ENCODE peak calls at places on chromosomes 2 and 18, in seven cellular contexts. O, T, H, G, R, M and Y are unnamed samples.

GRCh38 chr18:9003406-9004100 is 98.9 kb upstream of the NDUFV2 start:
- DNase-seq in O (no peak), T (no peak), H (no peak), G (no peak), R (no peak), M (no peak), Y (no peak)

GRCh38 chr2:48009256-48009655 is 103.0 kb upstream of the FBXO11 start:
- DNase-seq in O (no peak), T (no peak), H (no peak), G (no peak), R (no peak), M (no peak), Y (no peak)

GRCh38 chr2:66498597-66498910 is 63.6 kb downstream of the MEIS1 start:
- DNase-seq in O (no peak), T (no peak), H (no peak), G (no peak), R (no peak), M (no peak), Y (no peak)

GRCh38 chr2:160783481-160783880 is 289.9 kb upstream of the RBMS1 start:
- DNase-seq in O (no peak), T (no peak), H (no peak), G (no peak), R (no peak), M (no peak), Y (no peak)

GRCh38 chr2:129758461-129759185 is 220.8 kb upstream of the RAB6C start:
- DNase-seq in O (no peak), T (no peak), H (peak), G (no peak), R (no peak), M (no peak), Y (no peak)

GRCh38 chr2:214810670-214811069 is 1.2 kb upstream of the BARD1 start:
- DNase-seq in O (no peak), T (no peak), H (no peak), G (no peak), R (no peak), M (peak), Y (no peak)

GRCh38 chr2:219071189-219071816 is 10.6 kb upstream of the IHH start:
- DNase-seq in O (peak), T (no peak), H (no peak), G (no peak), R (no peak), M (no peak), Y (no peak)

GRCh38 chr2:10462178-10463083 is 14.3 kb upstream of the ODC1 start:
- DNase-seq in O (no peak), T (no peak), H (no peak), G (no peak), R (no peak), M (no peak), Y (no peak)

GRCh38 chr2:74191596-74192380 is 6.6 kb upstream of the MTHFD2 start:
- DNase-seq in O (peak), T (no peak), H (no peak), G (no peak), R (no peak), M (no peak), Y (no peak)

GRCh38 chr2:141555876-141556470 is 574.8 kb downstream of the LRP1B start:
- DNase-seq in O (no peak), T (no peak), H (no peak), G (no peak), R (no peak), M (no peak), Y (no peak)

GRCh38 chr2:3483227-3483985 is 35.9 kb downstream of the ADI1 start:
- DNase-seq in O (no peak), T (no peak), H (no peak), G (peak), R (no peak), M (no peak), Y (peak)

GRCh38 chr2:153163055-153163454 is 315.5 kb downstream of the RPRM start:
- DNase-seq in O (peak), T (peak), H (peak), G (no peak), R (no peak), M (no peak), Y (peak)

GRCh38 chr2:21039080-21039556 is 4.8 kb downstream of the APOB start:
- DNase-seq in O (no peak), T (no peak), H (no peak), G (no peak), R (no peak), M (no peak), Y (no peak)

GRCh38 chr2:45932278-45932975 is 281.0 kb downstream of the PRKCE start:
- DNase-seq in O (no peak), T (no peak), H (no peak), G (no peak), R (no peak), M (no peak), Y (no peak)

GRCh38 chr2:230330725-230331124 is 3.7 kb downstream of the SP140L start:
- DNase-seq in O (no peak), T (no peak), H (no peak), G (no peak), R (no peak), M (peak), Y (no peak)

GRCh38 chr2:54310314-54310713 is 54.3 kb upstream of the TSPYL6 start:
- DNase-seq in O (peak), T (no peak), H (no peak), G (no peak), R (no peak), M (no peak), Y (no peak)

GRCh38 chr18:63831080-63831788 is 56.0 kb downstream of the SERPINB7 start:
- DNase-seq in O (no peak), T (no peak), H (no peak), G (no peak), R (no peak), M (no peak), Y (no peak)

GRCh38 chr18:58668897-58669296 is 2.4 kb upstream of the MALT1 start:
- DNase-seq in O (peak), T (peak), H (no peak), G (no peak), R (no peak), M (no peak), Y (no peak)

GRCh38 chr2:170701011-170701410 is 14.1 kb upstream of the SP5 start:
- DNase-seq in O (no peak), T (no peak), H (no peak), G (no peak), R (no peak), M (no peak), Y (no peak)

GRCh38 chr2:23545391-23545790 is 160.4 kb downstream of the KLHL29 start:
- DNase-seq in O (no peak), T (no peak), H (peak), G (no peak), R (no peak), M (no peak), Y (no peak)

GRCh38 chr18:62187543-62188378 is 706 bp downstream of the RELCH start:
- DNase-seq in O (peak), T (no peak), H (no peak), G (peak), R (no peak), M (peak), Y (peak)

GRCh38 chr2:111116843-111117665 is 3.7 kb upstream of the BCL2L11 start:
- DNase-seq in O (peak), T (peak), H (peak), G (peak), R (peak), M (peak), Y (peak)

GRCh38 chr2:222291485-222291841 is 7.3 kb downstream of the PAX3 start:
- DNase-seq in O (no peak), T (no peak), H (no peak), G (no peak), R (no peak), M (no peak), Y (no peak)

GRCh38 chr2:222292738-222293134 is 6.1 kb downstream of the PAX3 start:
- DNase-seq in O (no peak), T (no peak), H (no peak), G (no peak), R (no peak), M (no peak), Y (no peak)

GRCh38 chr2:222293660-222294630 is 4.9 kb downstream of the PAX3 start:
- DNase-seq in O (no peak), T (no peak), H (no peak), G (peak), R (no peak), M (no peak), Y (no peak)

GRCh38 chr2:222290691-222291484 is 7.9 kb downstream of the PAX3 start:
- DNase-seq in O (no peak), T (no peak), H (peak), G (peak), R (no peak), M (no peak), Y (no peak)

GRCh38 chr2:222292113-222292737 is 6.6 kb downstream of the PAX3 start:
- DNase-seq in O (no peak), T (no peak), H (no peak), G (no peak), R (no peak), M (no peak), Y (no peak)
- TF ChIP-seq JUND in O (no peak), T (no peak), H (no peak), G (no peak), R (no peak), M (no peak), Y (no peak)

DNA sequence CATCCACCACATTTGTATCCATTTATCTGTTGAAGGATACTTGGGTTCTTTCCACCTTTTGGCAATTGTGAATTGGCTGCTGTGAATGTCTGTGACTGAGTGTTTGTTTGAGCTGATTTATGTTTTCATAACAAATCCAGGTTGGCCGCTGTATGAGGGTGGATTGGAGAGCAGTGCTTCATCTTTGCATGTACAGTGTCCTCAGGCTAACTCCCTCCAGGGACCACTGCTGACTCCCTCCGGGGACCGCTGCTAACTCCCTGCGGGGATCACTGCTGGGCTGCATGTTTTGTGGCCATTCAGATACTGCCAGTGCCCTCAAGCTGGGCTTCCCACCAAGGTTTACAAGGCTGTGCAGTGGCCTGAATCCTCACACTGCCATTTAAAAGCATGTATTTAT is 10.2 kb downstream of the BOK start:
- DNase-seq in O (no peak), T (no peak), H (no peak), G (no peak), R (no peak), M (no peak), Y (no peak)
- TF ChIP-seq JUND in O (no peak), T (no peak), H (no peak), G (no peak), R (no peak), M (no peak), Y (no peak)

GRCh38 chr2:38997784-38998183 is 108.1 kb downstream of the ARHGEF33 start:
- DNase-seq in O (peak), T (no peak), H (no peak), G (no peak), R (no peak), M (no peak), Y (no peak)
- TF ChIP-seq JUND in O (no peak), T (no peak), H (peak), G (no peak), R (no peak), M (no peak), Y (no peak)

GRCh38 chr2:217851191-217852020 is 151.4 kb downstream of the TNS1 start:
- DNase-seq in O (no peak), T (no peak), H (peak), G (no peak), R (no peak), M (no peak), Y (no peak)
- TF ChIP-seq JUND in O (no peak), T (peak), H (no peak), G (no peak), R (no peak), M (no peak), Y (no peak)

GRCh38 chr18:13376298-13376840 is 157.8 kb downstream of the LDLRAD4 start:
- DNase-seq in O (no peak), T (no peak), H (no peak), G (no peak), R (no peak), M (no peak), Y (no peak)
- TF ChIP-seq JUND in O (no peak), T (no peak), H (no peak), G (no peak), R (no peak), M (no peak), Y (no peak)

GRCh38 chr18:31646332-31646822 is 38.0 kb downstream of the B4GALT6 start:
- DNase-seq in O (no peak), T (no peak), H (no peak), G (no peak), R (no peak), M (no peak), Y (no peak)
- TF ChIP-seq JUND in O (no peak), T (no peak), H (no peak), G (no peak), R (no peak), M (no peak), Y (no peak)